ENCODE peak calls at places on chromosomes 1 and 21, in eight cellular contexts. L is neural crest cell, S is sigmoid colon, H is tibial nerve, W is suprapubic skin, N is right lobe of liver, B is RWPE1, Y is GM13977. C is an unnamed sample.
A peak's percentile ranks its signal among the peaks of the same experiment; 100 is the strongest.

GRCh38 chr1:39957299-39958020 is 2.5 kb downstream of the MFSD2A start:
- DNase-seq in L (no peak), W (no peak), S (no peak), B (no peak), H (no peak), N (no peak), Y (no peak), C (peak; percentile 90)

GRCh38 chr1:110484801-110485200 is 33.9 kb downstream of the PROK1 start:
- DNase-seq in L (no peak), S (no peak), Y (no peak), N (no peak), W (no peak), H (no peak), B (no peak), C (no peak)

GRCh38 chr1:222096476-222096772 is 354.5 kb upstream of the DUSP10 start:
- DNase-seq in L (no peak), W (no peak), Y (no peak), H (no peak), N (no peak), S (no peak), B (no peak), C (no peak)

GRCh38 chr1:198024782-198025181 is 107.6 kb downstream of the LHX9 start:
- DNase-seq in N (no peak), W (no peak), L (no peak), S (no peak), Y (no peak), B (peak; percentile 74), H (no peak), C (peak; percentile 72)

GRCh38 chr1:19390901-19391595 is 78.9 kb downstream of the SLC66A1 start:
- DNase-seq in N (no peak), S (peak; percentile 87), L (peak; percentile 35), Y (peak; percentile 81), W (peak; percentile 84), B (peak; percentile 21), H (peak; percentile 75), C (peak; percentile 43)

GRCh38 chr1:206649261-206649660 is 13.9 kb downstream of the DYRK3 start:
- DNase-seq in S (no peak), B (no peak), Y (no peak), N (no peak), W (no peak), L (no peak), H (no peak), C (no peak)

GRCh38 chr1:203046984-203047630 is 20.8 kb downstream of the PPFIA4 start:
- DNase-seq in N (no peak), Y (no peak), L (no peak), B (peak; percentile 92), S (no peak), H (no peak), W (no peak), C (peak; percentile 93)

GRCh38 chr1:240683576-240683975 is 71.6 kb upstream of the GREM2 start:
- DNase-seq in B (no peak), W (peak; percentile 74), Y (no peak), L (no peak), N (no peak), S (no peak), H (peak; percentile 40), C (no peak)

GRCh38 chr1:248618878-248619277 is 16.0 kb downstream of the OR2T11 start:
- DNase-seq in N (no peak), B (no peak), W (no peak), S (no peak), H (peak; percentile 21), Y (peak; percentile 22), L (no peak), C (peak; percentile 80)

GRCh38 chr1:162204129-162204882 is 134.8 kb downstream of the NOS1AP start:
- DNase-seq in Y (no peak), H (no peak), N (no peak), W (no peak), L (no peak), B (no peak), S (no peak), C (no peak)

GRCh38 chr1:11804666-11805453 is 904 bp downstream of the MTHFR start:
- DNase-seq in N (no peak), S (peak; percentile 85), L (no peak), B (peak; percentile 57), W (peak; percentile 76), H (peak; percentile 51), Y (no peak), C (peak; percentile 84)

GRCh38 chr1:175073054-175073453 is 5.4 kb downstream of the TNN start:
- DNase-seq in L (no peak), S (no peak), W (no peak), N (no peak), Y (no peak), H (peak; percentile 52), B (no peak), C (peak; percentile 51)

GRCh38 chr1:54474500-54475235 is 68.5 kb upstream of the SSBP3 start:
- DNase-seq in W (no peak), Y (peak; percentile 48), L (peak; percentile 53), N (no peak), S (no peak), B (no peak), H (no peak), C (no peak)

GRCh38 chr21:28229811-28230210 is 762.9 kb downstream of the LTN1 start:
- DNase-seq in N (no peak), Y (no peak), S (no peak), H (no peak), B (peak; percentile 42), L (no peak), W (no peak), C (peak; percentile 40)

GRCh38 chr1:37042506-37042905 is 8.2 kb upstream of the GRIK3 start:
- DNase-seq in H (no peak), B (no peak), L (no peak), N (no peak), S (no peak), W (no peak), Y (no peak), C (no peak)

GRCh38 chr1:184972281-184973055 is 1.8 kb downstream of the NIBAN1 start:
- DNase-seq in N (no peak), S (no peak), W (no peak), H (no peak), B (no peak), Y (no peak), L (no peak), C (no peak)

GRCh38 chr21:42844411-42845113 is 34.8 kb downstream of the WDR4 start:
- DNase-seq in W (peak; percentile 47), Y (no peak), N (peak; percentile 86), L (no peak), S (peak; percentile 82), B (no peak), H (no peak), C (no peak)

GRCh38 chr1:87712261-87712674 is 383.6 kb downstream of the LMO4 start:
- DNase-seq in S (no peak), B (peak; percentile 17), H (no peak), L (no peak), Y (no peak), W (no peak), N (no peak), C (peak; percentile 7)

GRCh38 chr1:37434292-37434907 is 40.0 kb upstream of the ZC3H12A start:
- DNase-seq in N (peak; percentile 75), Y (peak; percentile 89), H (peak; percentile 60), W (no peak), S (peak; percentile 71), L (peak; percentile 86), B (peak; percentile 78), C (peak; percentile 62)

GRCh38 chr1:109502368-109502851 is 7.1 kb downstream of the AMIGO1 start:
- DNase-seq in W (no peak), H (no peak), B (no peak), L (no peak), Y (no peak), S (no peak), N (no peak), C (no peak)

GRCh38 chr1:203219171-203219570 is 10.3 kb downstream of the CHIT1 start:
- DNase-seq in Y (no peak), L (no peak), S (no peak), H (no peak), W (no peak), B (no peak), N (no peak), C (no peak)

GRCh38 chr1:220170836-220171526 is 77.0 kb downstream of the IARS2 start:
- DNase-seq in H (no peak), L (no peak), B (no peak), W (no peak), S (no peak), N (no peak), Y (no peak), C (no peak)

GRCh38 chr1:59565611-59566410 is 248.9 kb upstream of the HOOK1 start:
- DNase-seq in H (peak; percentile 25), L (no peak), N (no peak), W (no peak), Y (no peak), B (no peak), S (no peak), C (no peak)

GRCh38 chr1:182397653-182398388 is 2.6 kb downstream of the TEDDM1 start:
- DNase-seq in B (peak; percentile 16), S (no peak), H (no peak), Y (no peak), W (no peak), N (no peak), L (no peak), C (peak; percentile 81)

GRCh38 chr1:179175011-179175934 is 54.2 kb downstream of the ABL2 start:
- DNase-seq in W (no peak), L (peak; percentile 5), B (no peak), N (peak; percentile 69), Y (no peak), S (no peak), H (peak; percentile 30), C (peak; percentile 74)
- TF ChIP-seq CTCF in W (no peak), L (peak; percentile 42), B (no peak), N (no peak), Y (no peak), S (no peak), H (no peak), C (no peak)

GRCh38 chr1:26862781-26863676 is at the start of gene SFN:
- DNase-seq in L (no peak), Y (peak; percentile 44), H (no peak), S (no peak), B (peak; percentile 91), N (no peak), W (peak; percentile 80), C (peak; percentile 99)
- TF ChIP-seq CTCF in L (peak; percentile 60), Y (peak; percentile 65), H (no peak), S (no peak), B (peak; percentile 89), N (no peak), W (peak; percentile 65), C (peak; percentile 78)

GRCh38 chr1:186255286-186255685 is 119.8 kb downstream of the TPR start:
- DNase-seq in L (no peak), B (no peak), H (no peak), Y (no peak), W (no peak), N (no peak), S (no peak), C (no peak)
- TF ChIP-seq CTCF in L (no peak), B (no peak), H (no peak), Y (no peak), W (no peak), N (no peak), S (no peak), C (no peak)

GRCh38 chr1:195373831-195374230 is 1234.4 kb downstream of the KCNT2 start:
- DNase-seq in Y (no peak), B (no peak), W (no peak), S (no peak), L (no peak), N (no peak), H (no peak), C (no peak)

DNA sequence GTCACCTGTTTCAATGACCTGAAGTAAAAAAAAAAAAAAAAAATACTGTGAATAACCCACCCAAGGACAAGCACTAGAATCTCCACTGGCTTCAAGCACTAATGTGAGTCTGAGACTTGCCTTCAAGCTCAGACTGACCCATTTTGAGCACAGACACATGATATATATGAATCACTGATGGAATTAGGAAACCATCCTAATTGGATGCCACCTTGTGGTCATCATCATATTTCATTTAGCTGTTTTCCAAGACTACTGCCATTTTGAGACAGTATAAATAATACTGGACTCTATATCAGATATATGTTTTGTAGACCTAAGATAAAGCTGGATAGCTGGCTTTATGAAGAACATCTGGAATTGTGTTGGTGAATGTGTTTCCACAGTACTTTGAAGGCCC is 1232.0 kb downstream of the KCNT2 start:
- DNase-seq in L (no peak), N (no peak), S (no peak), H (no peak), B (peak; percentile 26), W (no peak), Y (no peak), C (peak; percentile 25)
- TF ChIP-seq CTCF in L (peak; percentile 35), N (peak; percentile 10), S (no peak), H (no peak), B (no peak), W (no peak), Y (no peak), C (peak; percentile 15)

C was measured in MCF 10A.